ENCODE peak calls at places on chromosomes 4 and X, in eight cellular contexts. J is hepatocyte, X is GM23248, T is GM23338, E is OCI-LY7, F is PC-3, L is MM.1S, B is PC-9. U is an unnamed sample.

GRCh38 chrX:103614999-103615398 is 7.2 kb downstream of the TCEAL3 start:
- DNase-seq in L (no peak), X (peak; percentile 36), F (peak; percentile 90), T (no peak), J (no peak), B (peak; percentile 81), E (no peak), U (no peak)

GRCh38 chrX:30039768-30040167 is 175.6 kb upstream of the MAGEB2 start:
- DNase-seq in E (no peak), F (peak; percentile 29), B (no peak), X (no peak), J (no peak), L (no peak), T (no peak), U (no peak)

GRCh38 chr4:8778301-8778700 is 93.3 kb downstream of the HMX1 start:
- DNase-seq in J (no peak), T (no peak), X (no peak), F (no peak), E (no peak), B (no peak), L (no peak), U (no peak)

GRCh38 chr4:175373031-175373430 is 439.0 kb downstream of the GPM6A start:
- DNase-seq in B (no peak), J (no peak), E (no peak), T (no peak), X (peak; percentile 2), F (peak; percentile 25), L (no peak), U (no peak)

GRCh38 chrX:65971151-65971550 is 68.7 kb downstream of the VSIG4 start:
- DNase-seq in B (no peak), F (no peak), E (no peak), T (peak; percentile 12), X (no peak), L (no peak), J (no peak), U (no peak)

GRCh38 chr4:73661646-73662119 is 41.4 kb upstream of the RASSF6 start:
- DNase-seq in E (no peak), L (no peak), B (no peak), X (peak; percentile 95), T (no peak), J (no peak), F (peak; percentile 94), U (no peak)

GRCh38 chr4:153465922-153466636 is at the start of gene TMEM131L:
- DNase-seq in E (peak; percentile 88), J (peak; percentile 83), X (peak; percentile 84), B (no peak), F (peak; percentile 53), T (peak; percentile 82), L (peak; percentile 67), U (peak; percentile 95)

GRCh38 chr4:17059192-17059634 is 160.8 kb upstream of the LDB2 start:
- DNase-seq in T (no peak), E (no peak), F (no peak), J (no peak), X (peak; percentile 73), B (no peak), L (no peak), U (peak; percentile 43)

GRCh38 chr4:113141901-113142346 is 92.5 kb downstream of the ANK2 start:
- DNase-seq in L (no peak), T (no peak), F (peak; percentile 87), E (no peak), X (peak; percentile 75), J (peak; percentile 9), B (peak; percentile 47), U (no peak)

GRCh38 chrX:12139934-12140611 is 1.8 kb downstream of the FRMPD4 start:
- DNase-seq in L (no peak), J (no peak), F (peak; percentile 16), E (no peak), B (no peak), T (no peak), X (no peak), U (no peak)

GRCh38 chrX:81890476-81890875 is 688.6 kb downstream of the SH3BGRL start:
- DNase-seq in T (no peak), X (no peak), F (peak; percentile 5), E (no peak), B (no peak), L (no peak), J (no peak), U (no peak)

GRCh38 chr4:141713771-141714445 is 77.5 kb downstream of the IL15 start:
- DNase-seq in T (peak; percentile 32), J (no peak), E (no peak), B (peak; percentile 50), F (peak; percentile 81), L (no peak), X (peak; percentile 58), U (no peak)

GRCh38 chrX:23659339-23659738 is 8.0 kb upstream of the PRDX4 start:
- DNase-seq in F (no peak), L (no peak), J (no peak), T (no peak), X (no peak), E (no peak), B (no peak), U (no peak)

GRCh38 chrX:23660766-23661132 is 6.5 kb upstream of the PRDX4 start:
- DNase-seq in X (no peak), L (no peak), J (no peak), E (no peak), B (no peak), F (no peak), T (no peak), U (no peak)

GRCh38 chrX:23661671-23662070 is 5.6 kb upstream of the PRDX4 start:
- DNase-seq in J (no peak), F (no peak), T (no peak), E (no peak), L (no peak), X (peak; percentile 14), B (no peak), U (no peak)

GRCh38 chrX:23662853-23663252 is 4.4 kb upstream of the PRDX4 start:
- DNase-seq in L (no peak), X (peak; percentile 82), F (no peak), B (no peak), J (no peak), T (no peak), E (no peak), U (no peak)

GRCh38 chrX:23662187-23662586 is 5.1 kb upstream of the PRDX4 start:
- DNase-seq in X (no peak), J (no peak), B (no peak), T (no peak), F (no peak), E (peak; percentile 29), L (peak; percentile 38), U (no peak)
- H3K9me2 ChIP-seq in X (no peaks in the 10 kb centered on the region), J (no peaks in the 10 kb centered on the region), B (no peaks in the 10 kb centered on the region), T (peaks cover 5% of the 10 kb centered on the region), F (no peaks in the 10 kb centered on the region), E (no peaks in the 10 kb centered on the region), L (no peaks in the 10 kb centered on the region), U (no peaks in the 10 kb centered on the region)

DNA sequence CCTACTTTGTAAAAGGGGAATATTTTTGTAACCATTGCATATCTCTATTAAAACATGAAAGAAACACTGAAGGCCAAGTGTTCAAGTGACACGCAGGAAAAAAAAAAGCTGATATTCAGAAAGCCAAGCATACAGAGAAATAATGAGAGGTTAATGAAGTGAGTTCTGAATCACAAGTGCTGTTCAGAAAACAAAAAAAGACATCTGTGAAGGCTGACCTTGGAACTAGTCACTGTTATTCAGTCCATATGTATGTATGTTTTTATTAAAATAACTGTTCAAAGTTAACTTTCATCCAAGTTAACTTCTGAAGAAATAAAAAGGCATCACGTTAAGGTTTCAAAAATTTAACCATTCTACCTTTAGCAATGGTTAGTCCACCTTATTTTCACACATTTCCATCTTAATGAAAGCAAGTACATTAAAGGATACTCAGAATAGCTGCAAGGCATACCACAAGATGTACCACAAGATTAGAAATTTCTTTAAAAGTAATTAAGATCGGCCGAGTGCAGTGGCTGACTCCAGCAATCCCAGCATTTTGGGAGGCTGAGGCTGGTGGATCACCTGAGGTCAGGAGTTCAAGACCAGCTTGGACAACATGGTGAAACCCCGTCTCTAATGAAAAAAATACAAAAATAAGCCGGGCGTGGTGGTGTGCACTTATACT is 31.4 kb downstream of the SH3RF1 start:
- DNase-seq in E (no peak), B (no peak), X (peak; percentile 34), T (no peak), J (no peak), F (no peak), L (no peak), U (no peak)
- H3K9me2 ChIP-seq in E (no peaks in the 10 kb centered on the region), B (no peaks in the 10 kb centered on the region), X (no peaks in the 10 kb centered on the region), T (no peaks in the 10 kb centered on the region), J (no peaks in the 10 kb centered on the region), F (no peaks in the 10 kb centered on the region), L (no peaks in the 10 kb centered on the region), U (no peaks in the 10 kb centered on the region)

DNA sequence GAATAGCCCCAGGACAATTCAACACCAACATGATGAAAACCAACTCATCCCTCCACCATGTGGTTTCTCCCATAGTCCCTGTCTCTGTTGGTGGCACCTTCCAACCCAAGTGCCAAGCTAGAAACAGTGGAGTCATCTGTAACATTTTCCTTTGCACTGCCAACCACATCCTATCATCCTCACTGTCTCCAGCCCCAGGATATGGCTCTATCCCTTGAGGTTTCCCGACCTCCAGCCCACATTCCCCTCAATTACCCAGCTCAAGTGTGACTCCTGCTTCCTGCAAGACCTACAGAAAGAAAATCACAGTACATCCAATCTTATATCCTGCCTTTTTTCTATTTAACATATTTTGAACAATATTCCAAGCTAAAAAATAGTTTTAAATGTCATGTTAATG is 24.2 kb downstream of the PNMA6F start:
- DNase-seq in X (no peak), T (no peak), B (no peak), J (no peak), F (no peak), E (no peak), L (no peak), U (no peak)
- H3K9me2 ChIP-seq in X (no peaks in the 10 kb centered on the region), T (no peaks in the 10 kb centered on the region), B (no peaks in the 10 kb centered on the region), J (no peaks in the 10 kb centered on the region), F (no peaks in the 10 kb centered on the region), E (no peaks in the 10 kb centered on the region), L (no peaks in the 10 kb centered on the region), U (no peaks in the 10 kb centered on the region)

GRCh38 chrX:22430701-22431100 is 158.0 kb downstream of the CBLL2 start:
- DNase-seq in L (no peak), E (no peak), X (peak; percentile 64), T (no peak), J (no peak), B (no peak), F (no peak), U (no peak)
- H3K9me2 ChIP-seq in L (no peaks in the 10 kb centered on the region), E (no peaks in the 10 kb centered on the region), X (no peaks in the 10 kb centered on the region), T (no peaks in the 10 kb centered on the region), J (no peaks in the 10 kb centered on the region), B (no peaks in the 10 kb centered on the region), F (no peaks in the 10 kb centered on the region), U (no peaks in the 10 kb centered on the region)